ENCODE peak calls at places on chromosomes 13 and 19, in eight cellular contexts. J is left lung; U is activated CD8-positive, alpha-beta memory T cell treated with anti-CD3 and anti-CD28 coated beads for 1 hour; V is activated T-cell treated with anti-CD3 and anti-CD28 coated beads, Interleukin-2, amount 50 U/mL, for 48 hours; E is HuH-7.5; G is PC-3; Z is DMS153; O is pons. S is an unnamed sample.

GRCh38 chr19:15098505-15098904 is 8.7 kb upstream of the SYDE1 start:
- DNase-seq in J (no peak), U (no peak), V (no peak), E (no peak), G (no peak), Z (no peak), O (no peak), S (no peak)

GRCh38 chr19:33150852-33151518 is 19.1 kb downstream of the WDR88 start:
- DNase-seq in J (no peak), U (no peak), V (no peak), E (no peak), G (peak; percentile 6), Z (no peak), O (no peak), S (no peak)

GRCh38 chr19:4976412-4977298 is 7.7 kb downstream of the KDM4B start:
- DNase-seq in J (peak; percentile 89), U (no peak), V (no peak), E (peak; percentile 83), G (peak; percentile 89), Z (peak; percentile 27), O (peak; percentile 82), S (no peak)

GRCh38 chr13:51959773-51960172 is 51.5 kb downstream of the ATP7B start:
- DNase-seq in J (no peak), U (no peak), V (no peak), E (no peak), G (no peak), Z (peak; percentile 7), O (no peak), S (no peak)

GRCh38 chr19:19495614-19496603 is 19.4 kb downstream of the TSSK6 start:
- DNase-seq in J (no peak), U (no peak), V (no peak), E (no peak), G (no peak), Z (no peak), O (no peak), S (no peak)

GRCh38 chr19:19742773-19743172 is 9.9 kb upstream of the ZNF14 start:
- DNase-seq in J (peak; percentile 47), U (no peak), V (no peak), E (no peak), G (no peak), Z (no peak), O (no peak), S (no peak)

GRCh38 chr19:12265921-12266704 is 28.6 kb downstream of the ZNF44 start:
- DNase-seq in J (no peak), U (no peak), V (no peak), E (no peak), G (no peak), Z (no peak), O (no peak), S (no peak)

GRCh38 chr13:55654243-55654642 is 1486.5 kb upstream of the PRR20A start:
- DNase-seq in J (no peak), U (no peak), V (no peak), E (no peak), G (no peak), Z (no peak), O (no peak), S (no peak)

GRCh38 chr13:27977476-27978300 is 8.6 kb upstream of the CDX2 start:
- DNase-seq in J (no peak), U (no peak), V (no peak), E (peak; percentile 41), G (no peak), Z (no peak), O (no peak), S (no peak)

GRCh38 chr19:54817670-54818536 is 1.6 kb downstream of the KIR3DL1 start:
- DNase-seq in J (no peak), U (no peak), V (no peak), E (no peak), G (no peak), Z (no peak), O (no peak), S (no peak)

GRCh38 chr13:19957320-19958118 is 1.0 kb upstream of the ZMYM2 start:
- DNase-seq in J (peak; percentile 90), U (peak; percentile 73), V (peak; percentile 84), E (peak; percentile 64), G (peak; percentile 75), Z (peak; percentile 52), O (peak; percentile 89), S (peak; percentile 48)

GRCh38 chr13:34246511-34246910 is 428.6 kb downstream of the RFC3 start:
- DNase-seq in J (no peak), U (no peak), V (no peak), E (no peak), G (peak; percentile 74), Z (no peak), O (no peak), S (no peak)

GRCh38 chr19:33063356-33064116 is 1.2 kb downstream of the RHPN2 start:
- DNase-seq in J (no peak), U (no peak), V (no peak), E (no peak), G (peak; percentile 43), Z (no peak), O (peak; percentile 17), S (no peak)

GRCh38 chr13:26707122-26708006 is 53.2 kb downstream of the GPR12 start:
- DNase-seq in J (no peak), U (no peak), V (peak; percentile 45), E (peak; percentile 41), G (peak; percentile 63), Z (peak; percentile 75), O (peak; percentile 70), S (peak; percentile 0)

GRCh38 chr19:1483979-1484428 is 5.0 kb upstream of the C19orf25 start:
- DNase-seq in J (no peak), U (no peak), V (no peak), E (no peak), G (no peak), Z (no peak), O (no peak), S (no peak)

GRCh38 chr13:27141746-27142145 is 29.9 kb downstream of the USP12 start:
- DNase-seq in J (no peak), U (no peak), V (no peak), E (no peak), G (no peak), Z (no peak), O (no peak), S (no peak)

GRCh38 chr13:46721054-46721453 is 75.9 kb downstream of the ESD start:
- DNase-seq in J (no peak), U (peak; percentile 4), V (peak; percentile 39), E (no peak), G (peak; percentile 41), Z (no peak), O (peak; percentile 66), S (no peak)

GRCh38 chr19:39110263-39110967 is 15.2 kb upstream of the PAK4 start:
- DNase-seq in J (no peak), U (peak; percentile 32), V (peak; percentile 78), E (peak; percentile 78), G (peak; percentile 61), Z (peak; percentile 8), O (peak; percentile 52), S (peak; percentile 12)

GRCh38 chr13:27789495-27790303 is 2.6 kb upstream of the GSX1 start:
- DNase-seq in J (peak; percentile 74), U (no peak), V (no peak), E (no peak), G (no peak), Z (no peak), O (no peak), S (no peak)